ENCODE peak calls at places on chromosome 2, in ten cellular contexts. F is AG04450, L is pancreas, S is HFF-Myc, X is iPS DF 6.9, P is HT-29, I is AG04449, N is IMR-90, H is DMS79, U is skeletal muscle cell. A is an unnamed sample.

GRCh38 chr2:86704482-86704971 is 15.6 kb upstream of the RMND5A start:
- DNase-seq in F (peak), U (peak), S (peak), H (no peak), L (no peak), N (peak), I (peak), P (peak), X (no peak), A (peak)

GRCh38 chr2:181575024-181575649 is 81.8 kb downstream of the CERKL start:
- DNase-seq in N (no peak), X (no peak), S (no peak), U (no peak), H (no peak), P (peak), I (no peak), F (no peak), L (no peak), A (no peak)

GRCh38 chr2:233546101-233546500 is 20.5 kb downstream of the USP40 start:
- DNase-seq in N (no peak), H (no peak), X (no peak), S (no peak), L (no peak), I (no peak), P (no peak), F (no peak), U (no peak), A (no peak)

GRCh38 chr2:160477032-160477431 is 16.6 kb downstream of the RBMS1 start:
- DNase-seq in I (no peak), P (no peak), F (no peak), U (no peak), N (no peak), L (no peak), H (no peak), S (no peak), X (no peak), A (peak)

GRCh38 chr2:15633043-15633970 is 41.6 kb downstream of the DDX1 start:
- DNase-seq in F (no peak), N (no peak), H (no peak), I (no peak), S (no peak), P (no peak), X (no peak), L (no peak), U (no peak), A (no peak)

GRCh38 chr2:127859712-127860085 is 1.7 kb upstream of the POLR2D start:
- DNase-seq in S (no peak), N (no peak), F (no peak), U (no peak), H (no peak), X (peak), I (no peak), P (peak), L (peak), A (no peak)

GRCh38 chr2:190713476-190713875 is 64.6 kb downstream of the NAB1 start:
- DNase-seq in S (no peak), U (no peak), N (peak), L (no peak), X (no peak), F (no peak), P (no peak), H (no peak), I (peak), A (no peak)

GRCh38 chr2:37916512-37917082 is 8.5 kb upstream of the RMDN2 start:
- DNase-seq in I (peak), N (peak), X (no peak), U (peak), L (no peak), S (peak), H (peak), P (peak), F (peak), A (peak)

GRCh38 chr2:36368438-36368837 is 12.9 kb downstream of the CRIM1 start:
- DNase-seq in U (no peak), I (no peak), F (no peak), N (no peak), X (no peak), L (no peak), P (no peak), H (no peak), S (no peak), A (no peak)

GRCh38 chr2:54894467-54894866 is 155.8 kb downstream of the RTN4 start:
- DNase-seq in N (no peak), P (no peak), S (no peak), H (no peak), F (no peak), L (no peak), I (no peak), X (no peak), U (no peak), A (no peak)

GRCh38 chr2:241884951-241885700 is 15.6 kb downstream of the RTP5 start:
- DNase-seq in P (no peak), I (no peak), N (no peak), L (no peak), S (no peak), X (no peak), H (no peak), F (no peak), U (no peak), A (no peak)

GRCh38 chr2:43405829-43406228 is 179.4 kb upstream of the ZFP36L2 start:
- DNase-seq in X (no peak), P (no peak), N (no peak), L (no peak), S (no peak), H (no peak), F (no peak), U (no peak), I (no peak), A (no peak)

GRCh38 chr2:40564174-40564573 is 112.3 kb upstream of the SLC8A1 start:
- DNase-seq in U (no peak), I (no peak), L (no peak), S (no peak), P (no peak), F (no peak), X (no peak), N (no peak), H (no peak), A (no peak)

GRCh38 chr2:4675295-4675694 is 971.9 kb downstream of the DCDC2C start:
- DNase-seq in F (no peak), P (no peak), I (no peak), H (no peak), S (no peak), X (no peak), N (no peak), L (no peak), U (no peak), A (no peak)

GRCh38 chr2:42974697-42975357 is 182.4 kb upstream of the HAAO start:
- DNase-seq in S (no peak), N (peak), F (no peak), L (peak), H (peak), X (peak), I (no peak), P (peak), U (no peak), A (no peak)

GRCh38 chr2:70716131-70716766 is 51.8 kb downstream of the ADD2 start:
- DNase-seq in X (no peak), F (no peak), P (no peak), H (no peak), I (no peak), S (no peak), L (no peak), N (no peak), U (no peak), A (no peak)

GRCh38 chr2:196171946-196172345 is 568 bp upstream of the STK17B start:
- DNase-seq in P (no peak), L (no peak), H (no peak), S (no peak), U (no peak), I (no peak), X (no peak), F (no peak), N (no peak), A (no peak)

GRCh38 chr2:45992021-45992745 is 305.0 kb upstream of the EPAS1 start:
- DNase-seq in I (peak), U (no peak), H (peak), L (no peak), N (peak), F (no peak), X (no peak), S (no peak), P (no peak), A (peak)

GRCh38 chr2:54041135-54041534 is 70.3 kb upstream of the PSME4 start:
- DNase-seq in F (no peak), L (no peak), I (no peak), H (no peak), N (no peak), U (peak), S (no peak), P (no peak), X (no peak), A (no peak)

GRCh38 chr2:86274265-86274917 is 63.0 kb downstream of the REEP1 start:
- DNase-seq in P (no peak), U (peak), I (no peak), X (no peak), H (no peak), F (no peak), N (peak), S (peak), L (no peak), A (peak)

GRCh38 chr2:203951366-203951902 is 14.9 kb downstream of the ICOS start:
- DNase-seq in X (no peak), H (no peak), I (no peak), N (no peak), F (no peak), P (no peak), U (no peak), L (no peak), S (no peak), A (no peak)

GRCh38 chr2:81266106-81266505 is 961.6 kb upstream of the LRRTM1 start:
- DNase-seq in N (no peak), L (no peak), I (no peak), F (no peak), P (peak), X (peak), H (no peak), S (no peak), U (no peak), A (no peak)

GRCh38 chr2:235556901-235557300 is 63.1 kb downstream of the AGAP1 start:
- DNase-seq in N (no peak), I (no peak), L (no peak), H (no peak), P (no peak), X (no peak), S (no peak), F (no peak), U (no peak), A (no peak)

GRCh38 chr2:239690651-239691631 is 290.1 kb upstream of the HDAC4 start:
- DNase-seq in X (no peak), S (no peak), F (no peak), L (no peak), H (no peak), N (no peak), P (no peak), U (no peak), I (no peak), A (no peak)

GRCh38 chr2:1769703-1770422 is 25.5 kb upstream of the PXDN start:
- DNase-seq in U (no peak), S (peak), X (peak), N (peak), F (no peak), I (no peak), L (peak), P (peak), H (no peak), A (peak)